ENCODE peak calls at places on chromosomes 6 and 20, in four cellular contexts. L is lower lobe of right lung, U is left ventricle myocardium inferior, B is endodermal cell. A is an unnamed sample. For H3K4me1, the result is how much of the 10 kb centered on the place peaks cover.

GRCh38 chr20:32577657-32578056 is 7.5 kb downstream of the NOL4L start:
- DNase-seq in L (no peak), U (no peak), B (no peak), A (no peak)

GRCh38 chr6:141580988-141581387 is 551.7 kb upstream of the GJE1 start:
- DNase-seq in L (no peak), U (no peak), B (no peak), A (no peak)

GRCh38 chr6:133983099-133983939 is 30.3 kb downstream of the TBPL1 start:
- DNase-seq in L (peak), U (no peak), B (peak), A (peak)

GRCh38 chr20:63037669-63038268 is 31.0 kb upstream of the BHLHE23 start:
- DNase-seq in L (peak), U (peak), B (no peak), A (no peak)

GRCh38 chr6:35496851-35497570 is at the start of gene TEAD3:
- DNase-seq in L (peak), U (peak), B (peak), A (peak)

GRCh38 chr20:50931048-50931305 is 260 bp downstream of the ADNP start:
- DNase-seq in L (no peak), U (no peak), B (no peak), A (no peak)

GRCh38 chr6:169445661-169446581 is 192.3 kb upstream of the THBS2 start:
- DNase-seq in L (peak), U (no peak), B (peak), A (no peak)

GRCh38 chr20:2283706-2284423 is 11.9 kb upstream of the TGM3 start:
- DNase-seq in L (no peak), U (no peak), B (peak), A (no peak)

GRCh38 chr20:36605309-36606170 is at the start of gene RAB5IF:
- DNase-seq in L (peak), U (peak), B (peak), A (peak)
- H3K4me1 ChIP-seq in L (under half), U (under half), B (under half), A (under half)

GRCh38 chr6:30726506-30727413 is 6.6 kb downstream of the TUBB start:
- DNase-seq in L (no peak), U (no peak), B (no peak), A (no peak)
- H3K4me1 ChIP-seq in L (under half), U (half or more), B (under half), A (under half)

GRCh38 chr20:57568088-57568896 is 7.4 kb downstream of the PCK1 start:
- DNase-seq in L (no peak), U (no peak), B (no peak), A (no peak)

GRCh38 chr20:57566399-57566798 is 5.5 kb downstream of the PCK1 start:
- DNase-seq in L (no peak), U (no peak), B (no peak), A (no peak)

GRCh38 chr20:57567471-57568079 is 6.7 kb downstream of the PCK1 start:
- DNase-seq in L (no peak), U (no peak), B (no peak), A (no peak)

GRCh38 chr20:57564951-57565642 is 4.2 kb downstream of the PCK1 start:
- DNase-seq in L (no peak), U (no peak), B (no peak), A (no peak)

GRCh38 chr20:57566803-57567459 is 6.0 kb downstream of the PCK1 start:
- DNase-seq in L (no peak), U (no peak), B (no peak), A (no peak)
- H3K4me1 ChIP-seq in L (under half), U (under half), B (under half), A (under half)

GRCh38 chr6:109478848-109479624 is 4.0 kb downstream of the ZBTB24 start:
- DNase-seq in L (no peak), U (no peak), B (no peak), A (no peak)

GRCh38 chr6:109478222-109478805 is 4.7 kb downstream of the ZBTB24 start:
- DNase-seq in L (no peak), U (no peak), B (no peak), A (no peak)

GRCh38 chr6:109482913-109483743 is at the start of gene ZBTB24:
- DNase-seq in L (peak), U (peak), B (peak), A (peak)

GRCh38 chr6:109483744-109484075 is 691 bp upstream of the ZBTB24 start:
- DNase-seq in L (no peak), U (no peak), B (no peak), A (no peak)

DNA sequence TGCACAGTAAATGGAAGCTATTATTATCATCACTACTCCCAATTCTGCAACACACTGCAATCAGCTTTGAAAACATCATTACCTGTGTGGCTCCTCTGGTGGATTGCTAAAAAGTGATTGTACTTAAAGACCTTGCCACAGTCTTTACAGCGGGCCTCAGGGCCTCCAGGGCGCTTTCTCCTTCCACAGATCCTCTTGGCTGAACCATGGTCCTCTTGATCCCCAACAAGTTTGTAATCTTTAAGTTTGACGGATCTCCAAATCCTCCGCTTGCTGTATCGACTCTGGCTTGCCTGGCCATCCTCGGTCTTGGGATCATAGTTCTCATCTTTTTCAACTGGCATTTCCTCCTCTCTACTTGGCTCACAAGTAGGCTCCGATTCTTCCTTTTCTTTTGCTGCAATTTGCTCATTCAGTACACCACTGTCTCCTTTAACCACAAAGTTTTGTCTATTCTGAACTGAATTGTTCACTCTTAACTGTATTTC is 2.0 kb downstream of the ZBTB24 start:
- DNase-seq in L (no peak), U (no peak), B (no peak), A (no peak)
- H3K4me1 ChIP-seq in L (half or more), U (half or more), B (under half), A (half or more)

DNA sequence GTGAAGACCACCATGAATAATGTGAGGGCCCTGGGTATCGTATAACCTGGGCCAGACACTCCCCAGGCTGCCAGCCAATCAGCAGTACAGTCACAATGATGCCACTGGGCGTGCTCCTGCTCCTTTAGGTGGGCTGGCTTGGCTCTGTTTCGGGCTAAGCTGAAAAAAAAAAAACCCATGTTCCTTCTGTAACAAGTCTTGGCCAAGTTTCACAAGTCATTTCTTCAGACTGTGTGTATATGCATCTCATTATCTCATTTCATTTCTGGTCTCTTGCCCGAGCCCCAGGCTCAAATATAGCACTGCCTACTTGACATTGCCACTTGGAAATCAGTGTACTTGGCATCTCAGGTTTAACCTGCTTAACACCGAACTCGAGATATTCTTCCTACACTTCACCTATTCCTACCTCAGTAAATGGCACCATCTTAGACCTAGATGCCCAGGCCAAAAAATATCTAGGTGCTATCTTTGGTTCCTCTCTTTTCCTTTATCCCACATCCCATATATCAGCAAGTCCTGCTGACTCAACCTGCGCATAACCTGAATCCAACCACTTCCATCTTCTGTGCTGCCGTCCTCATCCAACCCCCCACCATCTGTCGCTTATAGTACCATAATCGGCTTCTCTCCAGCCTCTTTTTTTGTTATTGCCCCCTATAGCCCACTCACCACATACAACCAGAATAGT is 1.8 kb downstream of the UQCC2 start:
- DNase-seq in L (peak), U (no peak), B (no peak), A (no peak)
- H3K4me1 ChIP-seq in L (under half), U (under half), B (under half), A (under half)

DNA sequence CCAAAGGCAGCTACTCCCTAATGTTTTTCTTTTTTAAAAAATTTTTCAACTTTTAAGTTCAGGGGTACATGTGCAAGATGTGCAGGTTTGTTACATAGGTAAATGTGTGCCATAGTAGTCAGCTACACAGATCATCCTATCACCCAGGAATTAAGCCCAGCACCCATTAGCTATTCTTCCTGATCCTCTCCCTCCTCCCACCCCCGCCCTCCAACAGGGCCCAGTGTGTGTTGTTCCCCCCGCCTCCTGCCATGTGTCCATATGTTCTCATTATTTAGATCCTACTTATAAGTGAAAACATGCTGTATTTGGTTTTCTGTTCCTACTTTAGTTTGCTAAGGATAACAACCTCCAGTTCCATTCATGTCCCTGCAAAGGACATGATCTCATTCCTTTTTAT is 12.4 kb downstream of the TRIM15 start:
- DNase-seq in L (no peak), U (no peak), B (no peak), A (no peak)
- H3K4me1 ChIP-seq in L (under half), U (under half), B (under half), A (under half)